ENCODE peak calls at places on chromosomes 6 and 20, in four cellular contexts. Y is upper lobe of right lung, L is HFF-Myc, M is transverse colon. R is an unnamed sample.

GRCh38 chr20:44413575-44414345 is 58.3 kb downstream of the HNF4A start:
- DNase-seq in Y (no peak), L (no peak), M (no peak), R (no peak)

GRCh38 chr6:2891768-2892170 is 11.3 kb downstream of the SERPINB9 start:
- DNase-seq in M (peak), Y (no peak), L (no peak), R (no peak)

GRCh38 chr6:26025047-26025893 is 62.0 kb upstream of the HFE start:
- DNase-seq in Y (no peak), L (no peak), M (no peak), R (no peak)

GRCh38 chr6:100617633-100618348 is 153.1 kb upstream of the SIM1 start:
- DNase-seq in L (no peak), M (no peak), Y (no peak), R (peak)

GRCh38 chr6:122789078-122789861 is at the start of gene SMPDL3A:
- DNase-seq in L (peak), Y (peak), M (peak), R (no peak)

GRCh38 chr6:56927538-56928453 is 27.1 kb upstream of the BEND6 start:
- DNase-seq in L (no peak), M (no peak), Y (no peak), R (no peak)

GRCh38 chr6:108651781-108652227 is 91.1 kb downstream of the FOXO3 start:
- DNase-seq in L (peak), Y (no peak), M (no peak), R (no peak)

GRCh38 chr6:124099520-124099919 is 295.9 kb downstream of the NKAIN2 start:
- DNase-seq in L (no peak), M (no peak), Y (no peak), R (no peak)

GRCh38 chr6:155314773-155315515 is 660 bp upstream of the TFB1M start:
- DNase-seq in Y (peak), L (peak), M (peak), R (peak)

GRCh38 chr6:34473967-34474366 is 8.1 kb downstream of the PACSIN1 start:
- DNase-seq in L (no peak), M (no peak), Y (no peak), R (no peak)

GRCh38 chr6:151670116-151670515 is 137.4 kb upstream of the ESR1 start:
- DNase-seq in M (no peak), L (no peak), Y (no peak), R (no peak)

GRCh38 chr6:32700391-32701040 is 34.1 kb upstream of the HLA-DQB1 start:
- DNase-seq in L (peak), Y (no peak), M (peak), R (peak)

GRCh38 chr6:75601608-75602163 is at the start of gene SENP6:
- DNase-seq in L (peak), M (peak), Y (peak), R (no peak)

GRCh38 chr6:11329841-11330765 is 97.6 kb upstream of the NEDD9 start:
- DNase-seq in M (peak), L (no peak), Y (no peak), R (no peak)

GRCh38 chr20:62382306-62383198 is 4.4 kb upstream of the RPS21 start:
- DNase-seq in M (peak), L (no peak), Y (peak), R (no peak)

GRCh38 chr6:49550413-49551125 is at the start of gene C6orf141:
- DNase-seq in Y (peak), M (peak), L (peak), R (no peak)

GRCh38 chr6:82085701-82086100 is 161.8 kb downstream of the IBTK start:
- DNase-seq in L (no peak), M (no peak), Y (no peak), R (no peak)

GRCh38 chr20:59948828-59949720 is 8.9 kb downstream of the FAM217B start:
- DNase-seq in L (peak), M (no peak), Y (no peak), R (no peak)

GRCh38 chr6:167676666-167677421 is 149.9 kb upstream of the AFDN start:
- DNase-seq in M (peak), Y (peak), L (no peak), R (no peak)

GRCh38 chr20:13650474-13650873 is 11.7 kb upstream of the TASP1 start:
- DNase-seq in Y (no peak), M (no peak), L (no peak), R (no peak)

GRCh38 chr20:23111307-23111943 is 25.3 kb upstream of the CD93 start:
- DNase-seq in Y (no peak), M (no peak), L (no peak), R (no peak)

GRCh38 chr6:140462495-140463311 is 1088.3 kb upstream of the CITED2 start:
- DNase-seq in L (no peak), Y (no peak), M (peak), R (peak)

GRCh38 chr6:143092768-143093167 is 32.1 kb downstream of the AIG1 start:
- DNase-seq in L (no peak), M (no peak), Y (no peak), R (no peak)

GRCh38 chr6:107113460-107114212 is 1.7 kb downstream of the BEND3 start:
- DNase-seq in Y (no peak), M (peak), L (no peak), R (no peak)

GRCh38 chr6:112595841-112596240 is 248.7 kb downstream of the RFPL4B start:
- DNase-seq in Y (no peak), M (no peak), L (no peak), R (no peak)

GRCh38 chr6:107533415-107534059 is 43.6 kb downstream of the SOBP start:
- DNase-seq in M (no peak), L (no peak), Y (no peak), R (no peak)

GRCh38 chr6:83065511-83066192 is at the start of gene UBE3D:
- DNase-seq in Y (peak), L (peak), M (peak), R (no peak)

GRCh38 chr20:57713951-57714350 is 4.1 kb upstream of the PMEPA1 start:
- DNase-seq in M (no peak), Y (no peak), L (no peak), R (no peak)

GRCh38 chr6:75409928-75410327 is 83.7 kb downstream of the FILIP1 start:
- DNase-seq in L (no peak), Y (no peak), M (no peak), R (peak)

GRCh38 chr6:143689852-143690251 is 12.1 kb downstream of the PHACTR2 start:
- DNase-seq in M (no peak), Y (no peak), L (no peak), R (no peak)

GRCh38 chr6:122749451-122750050 is 30.0 kb upstream of the FABP7 start:
- DNase-seq in Y (no peak), L (no peak), M (no peak), R (no peak)

GRCh38 chr6:44126320-44127149 is 717 bp downstream of the MRPL14 start:
- DNase-seq in M (peak), Y (peak), L (no peak), R (no peak)

GRCh38 chr20:26218301-26218700 is 521.6 kb upstream of the ZNF337 start:
- DNase-seq in Y (no peak), M (no peak), L (no peak), R (no peak)

GRCh38 chr6:52910091-52910490 is 593 bp upstream of the GSTA3 start:
- DNase-seq in L (no peak), M (no peak), Y (no peak), R (no peak)

GRCh38 chr6:52900536-52900935 is 9.0 kb downstream of the GSTA3 start:
- DNase-seq in M (no peak), Y (no peak), L (no peak), R (no peak)

GRCh38 chr6:52909131-52909530 is 367 bp downstream of the GSTA3 start:
- DNase-seq in M (no peak), L (no peak), Y (no peak), R (no peak)

GRCh38 chr6:52909531-52909930 is at the start of gene GSTA3:
- DNase-seq in L (no peak), Y (no peak), M (no peak), R (no peak)

DNA sequence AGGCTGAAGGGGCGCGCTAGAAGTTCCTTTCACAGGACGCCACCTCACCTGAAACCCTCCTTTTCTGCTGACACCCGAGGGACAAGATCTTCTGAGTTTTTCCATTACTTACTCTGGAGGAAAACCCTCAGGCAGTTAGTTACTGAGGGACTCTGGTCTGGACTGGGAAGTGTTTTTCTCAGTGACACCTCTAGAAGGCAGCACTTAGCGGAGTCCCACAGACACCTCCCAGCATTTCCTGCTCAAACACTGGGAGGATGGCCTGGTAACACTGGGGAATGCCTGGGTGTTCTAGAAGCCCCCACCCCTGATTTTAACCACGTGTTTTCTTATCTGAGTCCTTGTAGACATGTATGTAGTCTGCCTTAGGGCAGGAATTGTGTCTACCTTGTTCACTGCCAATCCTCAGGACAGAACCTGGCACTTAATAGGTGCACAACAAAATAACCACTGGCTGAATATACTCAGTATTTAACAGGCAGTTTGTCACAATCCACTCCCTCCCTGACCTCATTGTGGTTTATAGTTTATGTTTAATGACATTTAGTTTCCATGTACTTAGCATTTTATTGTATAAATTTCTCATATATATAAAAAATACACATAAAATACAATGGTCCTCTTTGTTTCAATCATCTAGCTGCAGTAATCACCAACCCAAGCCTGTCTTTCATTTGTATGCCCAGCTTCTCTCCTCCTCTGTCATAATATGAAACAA is 4.8 kb downstream of the GSTA3 start:
- DNase-seq in M (no peak), L (no peak), Y (no peak), R (no peak)
- TF ChIP-seq CTCF in M (no peak), L (peak), Y (no peak), R (peak)

GRCh38 chr6:7257521-7258230 is 55.3 kb downstream of the SSR1 start:
- DNase-seq in L (no peak), M (no peak), Y (no peak), R (no peak)
- TF ChIP-seq CTCF in L (no peak), M (no peak), Y (no peak), R (no peak)

GRCh38 chr6:38773338-38773737 is 58.2 kb downstream of the DNAH8 start:
- DNase-seq in L (peak), Y (no peak), M (peak), R (no peak)
- TF ChIP-seq CTCF in L (peak), Y (peak), M (peak), R (peak)

DNA sequence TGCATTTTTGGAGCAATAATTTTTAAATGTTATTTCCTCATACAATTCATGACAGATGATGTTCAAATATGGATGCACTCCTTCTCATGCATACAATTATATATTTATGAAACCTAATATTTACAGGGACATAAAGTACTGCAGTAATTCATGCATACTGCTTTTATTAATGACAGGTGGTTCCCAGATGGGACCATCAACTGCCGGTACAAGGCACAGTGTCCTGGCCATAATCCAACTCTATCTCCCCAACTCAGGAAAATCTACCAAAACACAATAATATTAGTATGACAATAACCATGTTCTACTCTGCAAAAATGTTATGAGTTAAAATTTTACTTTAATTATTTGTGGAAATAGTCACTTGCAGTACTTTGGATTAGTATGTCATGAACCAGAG is 77.8 kb downstream of the VIP start:
- DNase-seq in Y (no peak), M (no peak), L (no peak), R (no peak)
- TF ChIP-seq CTCF in Y (no peak), M (no peak), L (no peak), R (no peak)

R was measured in epithelial cell of proximal tubule.